ENCODE peak calls at places on chromosomes 11 and 22, in six cellular contexts. C is upper lobe of left lung, V is GM10248, N is GM23248, Q is NCI-H2107, X is HCEC 1CT. P is an unnamed sample.

GRCh38 chr22:40867109-40867508 is 5.2 kb upstream of the DNAJB7 start:
- DNase-seq in C (no peak), V (no peak), N (no peak), Q (no peak), X (no peak), P (no peak)

GRCh38 chr22:22927888-22928665 is 40.5 kb downstream of the IGLL5 start:
- DNase-seq in C (no peak), V (no peak), N (peak; percentile 17), Q (no peak), X (no peak), P (no peak)

GRCh38 chr11:64007629-64008282 is 21.5 kb downstream of the OTUB1 start:
- DNase-seq in C (peak; percentile 84), V (no peak), N (peak; percentile 84), Q (no peak), X (no peak), P (no peak)

GRCh38 chr11:122246885-122247284 is 130.9 kb upstream of the BLID start:
- DNase-seq in C (no peak), V (no peak), N (peak; percentile 44), Q (no peak), X (peak; percentile 4), P (no peak)

GRCh38 chr11:130388607-130389205 is 39.7 kb downstream of the ADAMTS8 start:
- DNase-seq in C (no peak), V (no peak), N (no peak), Q (no peak), X (no peak), P (no peak)

GRCh38 chr11:63961608-63962412 is 12.6 kb upstream of the COX8A start:
- DNase-seq in C (no peak), V (no peak), N (peak; percentile 70), Q (no peak), X (peak; percentile 41), P (no peak)

GRCh38 chr11:69953356-69953755 is 124.8 kb upstream of the ANO1 start:
- DNase-seq in C (no peak), V (no peak), N (no peak), Q (no peak), X (no peak), P (no peak)

GRCh38 chr11:120780239-120780638 is 243.7 kb upstream of the TBCEL start:
- DNase-seq in C (no peak), V (no peak), N (peak; percentile 10), Q (no peak), X (peak; percentile 6), P (peak; percentile 3)

GRCh38 chr22:29842740-29843139 is 4.7 kb upstream of the ASCC2 start:
- DNase-seq in C (no peak), V (no peak), N (peak; percentile 96), Q (no peak), X (peak; percentile 96), P (peak; percentile 92)

GRCh38 chr22:37735054-37735453 is 38.2 kb downstream of the TRIOBP start:
- DNase-seq in C (peak; percentile 68), V (no peak), N (peak; percentile 32), Q (no peak), X (peak; percentile 21), P (peak; percentile 37)

GRCh38 chr22:26887456-26887855 is 230.1 kb downstream of the MIAT start:
- DNase-seq in C (no peak), V (no peak), N (peak; percentile 89), Q (no peak), X (peak; percentile 67), P (peak; percentile 4)

GRCh38 chr11:72759468-72759867 is 7.3 kb upstream of the ARAP1 start:
- DNase-seq in C (no peak), V (no peak), N (no peak), Q (peak; percentile 54), X (no peak), P (no peak)

GRCh38 chr22:28424427-28425080 is 255.1 kb downstream of the TTC28 start:
- DNase-seq in C (no peak), V (no peak), N (peak; percentile 42), Q (no peak), X (peak; percentile 80), P (peak; percentile 95)

GRCh38 chr11:19664896-19665548 is 47.6 kb upstream of the NAV2 start:
- DNase-seq in C (peak; percentile 60), V (no peak), N (peak; percentile 75), Q (no peak), X (peak; percentile 71), P (peak; percentile 52)

GRCh38 chr11:20854214-20854613 is 184.8 kb downstream of the NELL1 start:
- DNase-seq in C (no peak), V (no peak), N (no peak), Q (no peak), X (no peak), P (no peak)

GRCh38 chr11:117610045-117610444 is 187.0 kb downstream of the DSCAML1 start:
- DNase-seq in C (no peak), V (peak; percentile 41), N (no peak), Q (no peak), X (peak; percentile 11), P (peak; percentile 51)

GRCh38 chr11:116176484-116177005 is 596.2 kb downstream of the BUD13 start:
- DNase-seq in C (no peak), V (no peak), N (no peak), Q (no peak), X (no peak), P (no peak)

GRCh38 chr11:65310756-65311155 is 3.9 kb upstream of the CDC42EP2 start:
- DNase-seq in C (no peak), V (no peak), N (no peak), Q (no peak), X (peak; percentile 38), P (peak; percentile 74)

GRCh38 chr22:40509401-40510134 is 127.0 kb downstream of the MRTFA start:
- DNase-seq in C (peak; percentile 46), V (no peak), N (peak; percentile 86), Q (no peak), X (peak; percentile 71), P (peak; percentile 94)

GRCh38 chr11:36186340-36186739 is 102.9 kb downstream of the COMMD9 start:
- DNase-seq in C (no peak), V (no peak), N (peak; percentile 20), Q (peak; percentile 48), X (peak; percentile 52), P (peak; percentile 82)

GRCh38 chr11:92440701-92441338 is 216.2 kb downstream of the FAT3 start:
- DNase-seq in C (no peak), V (no peak), N (no peak), Q (no peak), X (no peak), P (peak; percentile 14)

GRCh38 chr11:104772806-104773241 is 125.4 kb downstream of the CASP12 start:
- DNase-seq in C (no peak), V (no peak), N (peak; percentile 94), Q (no peak), X (peak; percentile 94), P (peak; percentile 95)

GRCh38 chr11:36622431-36623136 is 24.5 kb upstream of the RAG2 start:
- DNase-seq in C (no peak), V (no peak), N (peak; percentile 12), Q (peak; percentile 18), X (peak; percentile 33), P (peak; percentile 60)

GRCh38 chr11:128963744-128964340 is 21.2 kb upstream of the TP53AIP1 start:
- DNase-seq in C (no peak), V (no peak), N (no peak), Q (no peak), X (no peak), P (peak; percentile 24)

GRCh38 chr11:102733232-102733875 is 8.6 kb upstream of the MMP8 start:
- DNase-seq in C (peak; percentile 59), V (peak; percentile 59), N (peak; percentile 65), Q (peak; percentile 15), X (peak; percentile 47), P (peak; percentile 32)

GRCh38 chr11:14932447-14932846 is 39.7 kb downstream of the CALCA start:
- DNase-seq in C (no peak), V (no peak), N (no peak), Q (no peak), X (no peak), P (no peak)

GRCh38 chr11:116993599-116993998 is 104.6 kb downstream of the SIK3 start:
- DNase-seq in C (no peak), V (no peak), N (no peak), Q (no peak), X (no peak), P (peak; percentile 31)

GRCh38 chr11:92527467-92527866 is 302.8 kb downstream of the FAT3 start:
- DNase-seq in C (no peak), V (no peak), N (peak; percentile 15), Q (no peak), X (no peak), P (peak; percentile 37)

GRCh38 chr11:1531961-1532586 is 40.0 kb downstream of the DUSP8 start:
- DNase-seq in C (no peak), V (no peak), N (peak; percentile 94), Q (no peak), X (no peak), P (peak; percentile 77)

GRCh38 chr11:80214413-80214812 is 773.6 kb upstream of the TENM4 start:
- DNase-seq in C (no peak), V (no peak), N (no peak), Q (no peak), X (no peak), P (no peak)

GRCh38 chr11:1050581-1051355 is 14.2 kb upstream of the MUC6 start:
- DNase-seq in C (peak; percentile 72), V (peak; percentile 93), N (peak; percentile 81), Q (peak; percentile 58), X (peak; percentile 34), P (peak; percentile 48)

GRCh38 chr11:46890665-46891064 is 27.7 kb downstream of the LRP4 start:
- DNase-seq in C (no peak), V (no peak), N (peak; percentile 31), Q (no peak), X (peak; percentile 7), P (peak; percentile 16)

GRCh38 chr11:3081386-3081751 is 24.1 kb upstream of the CARS1 start:
- DNase-seq in C (no peak), V (no peak), N (no peak), Q (no peak), X (no peak), P (no peak)

GRCh38 chr22:45671051-45671782 is 417 bp upstream of the ATXN10 start:
- DNase-seq in C (no peak), V (no peak), N (peak; percentile 51), Q (no peak), X (no peak), P (no peak)

GRCh38 chr11:23570828-23571227 is 710.6 kb upstream of the CCDC179 start:
- DNase-seq in C (no peak), V (no peak), N (peak; percentile 48), Q (no peak), X (peak; percentile 64), P (peak; percentile 47)

GRCh38 chr11:117083011-117083940 is 15.0 kb downstream of the SIK3 start:
- DNase-seq in C (no peak), V (no peak), N (peak; percentile 20), Q (no peak), X (no peak), P (no peak)

GRCh38 chr11:71170619-71171018 is 81.8 kb downstream of the SHANK2 start:
- DNase-seq in C (no peak), V (no peak), N (no peak), Q (no peak), X (no peak), P (no peak)

GRCh38 chr11:94767701-94768601 is at the start of gene AMOTL1:
- DNase-seq in C (peak; percentile 95), V (peak; percentile 64), N (peak; percentile 90), Q (peak; percentile 65), X (peak; percentile 85), P (peak; percentile 86)

GRCh38 chr11:71267807-71268421 is 15.5 kb upstream of the SHANK2 start:
- DNase-seq in C (no peak), V (no peak), N (no peak), Q (no peak), X (no peak), P (no peak)

P was measured in fibroblast of lung.